ENCODE peak calls at places on chromosomes 16 and 17, in eight cellular contexts. P, U, H, O, D, C, K and N are unnamed samples.
A peak's percentile ranks its signal among the peaks of the same experiment; 100 is the strongest.

GRCh38 chr16:56327929-56328258 is 97.5 kb downstream of the AMFR start:
- DNase-seq in P (no peak), U (no peak), H (no peak), O (no peak), D (no peak), C (no peak), K (no peak), N (no peak)

GRCh38 chr17:56305017-56305416 is 151.7 kb downstream of the ANKFN1 start:
- DNase-seq in P (no peak), U (no peak), H (no peak), O (no peak), D (no peak), C (no peak), K (no peak), N (no peak)

GRCh38 chr16:78563905-78564304 is 464.5 kb downstream of the WWOX start:
- DNase-seq in P (no peak), U (no peak), H (no peak), O (peak; percentile 15), D (no peak), C (no peak), K (no peak), N (no peak)

GRCh38 chr16:51326131-51326856 is 175.2 kb upstream of the SALL1 start:
- DNase-seq in P (no peak), U (no peak), H (no peak), O (peak; percentile 85), D (no peak), C (peak; percentile 33), K (no peak), N (peak; percentile 65)

GRCh38 chr16:15961060-15961511 is 11.7 kb downstream of the ABCC1 start:
- DNase-seq in P (peak; percentile 79), U (peak; percentile 37), H (no peak), O (no peak), D (peak; percentile 43), C (no peak), K (peak; percentile 81), N (no peak)

GRCh38 chr17:45155029-45155428 is 6.6 kb upstream of the HEXIM2 start:
- DNase-seq in P (no peak), U (no peak), H (no peak), O (no peak), D (no peak), C (no peak), K (no peak), N (no peak)

GRCh38 chr17:18377437-18378204 is at the start of gene EVPLL:
- DNase-seq in P (no peak), U (no peak), H (no peak), O (peak; percentile 71), D (no peak), C (no peak), K (no peak), N (no peak)

GRCh38 chr17:80871341-80871740 is 120.3 kb upstream of the CHMP6 start:
- DNase-seq in P (no peak), U (no peak), H (no peak), O (no peak), D (no peak), C (no peak), K (no peak), N (no peak)

GRCh38 chr17:61284174-61284573 is 115.5 kb upstream of the TBX2 start:
- DNase-seq in P (no peak), U (no peak), H (no peak), O (no peak), D (no peak), C (peak; percentile 79), K (no peak), N (peak; percentile 92)